ENCODE peak calls at places on chromosomes 11 and 22, in seven cellular contexts. P is EL; K is psoas muscle; N is epithelial cell of esophagus; L is posterior vena cava; X is effector memory CD8-positive, alpha-beta T cell; D is sciatic nerve. W is an unnamed sample.

GRCh38 chr11:72792437-72793021 is 1.3 kb downstream of the STARD10 start:
- DNase-seq in P (no peak), K (no peak), N (no peak), L (no peak), X (no peak), D (no peak), W (no peak)

GRCh38 chr22:27726726-27727449 is 74.7 kb downstream of the MN1 start:
- DNase-seq in P (peak; percentile 66), K (peak; percentile 62), N (peak; percentile 80), L (peak; percentile 92), X (no peak), D (no peak), W (no peak)

GRCh38 chr11:119307974-119308373 is 9.0 kb downstream of the MCAM start:
- DNase-seq in P (no peak), K (no peak), N (no peak), L (no peak), X (no peak), D (no peak), W (no peak)

GRCh38 chr11:128707671-128708070 is 13.8 kb downstream of the FLI1 start:
- DNase-seq in P (peak; percentile 75), K (no peak), N (peak; percentile 65), L (no peak), X (no peak), D (no peak), W (no peak)

GRCh38 chr11:86715611-86716010 is 43.2 kb upstream of the ME3 start:
- DNase-seq in P (no peak), K (no peak), N (no peak), L (no peak), X (no peak), D (no peak), W (no peak)

GRCh38 chr11:65184146-65184545 is 2.4 kb downstream of the CAPN1 start:
- DNase-seq in P (no peak), K (no peak), N (no peak), L (no peak), X (no peak), D (peak; percentile 58), W (no peak)

GRCh38 chr11:68998390-68998911 is 14.6 kb downstream of the MRGPRF start:
- DNase-seq in P (peak; percentile 11), K (no peak), N (no peak), L (peak; percentile 73), X (no peak), D (peak; percentile 64), W (peak; percentile 68)

GRCh38 chr11:126544311-126545056 is 189.0 kb downstream of the ST3GAL4 start:
- DNase-seq in P (no peak), K (no peak), N (peak; percentile 14), L (no peak), X (no peak), D (no peak), W (no peak)

GRCh38 chr22:29503811-29504372 is 23.9 kb downstream of the NEFH start:
- DNase-seq in P (peak; percentile 70), K (peak; percentile 48), N (peak; percentile 34), L (no peak), X (no peak), D (peak; percentile 75), W (no peak)

GRCh38 chr11:32864555-32864954 is 28.1 kb upstream of the QSER1 start:
- DNase-seq in P (no peak), K (no peak), N (no peak), L (no peak), X (no peak), D (no peak), W (no peak)

GRCh38 chr11:106087815-106088435 is 10.5 kb downstream of the AASDHPPT start:
- DNase-seq in P (peak; percentile 45), K (peak; percentile 19), N (peak; percentile 66), L (peak; percentile 80), X (peak; percentile 22), D (peak; percentile 63), W (peak; percentile 27)

W was measured in Jurkat, Clone E6-1.